ENCODE peak calls at places on chromosomes 11 and 22, in eight cellular contexts. Z is psoas muscle, G is thoracic aorta, L is OCI-LY7, M is cardiac muscle cell, W is GM12878, C is fibroblast of lung, U is spleen. I is an unnamed sample.

GRCh38 chr22:17842386-17842785 is 68.1 kb upstream of the BID start:
- DNase-seq in C (no peak), U (peak), M (peak), Z (no peak), G (no peak), L (no peak), W (no peak), I (peak)

GRCh38 chr11:107916671-107917241 is 11.5 kb upstream of the RAB39A start:
- DNase-seq in W (no peak), C (peak), L (peak), Z (no peak), U (no peak), M (peak), G (no peak), I (no peak)

GRCh38 chr22:35883028-35883620 is 145.5 kb downstream of the RBFOX2 start:
- DNase-seq in G (no peak), Z (no peak), C (peak), U (no peak), W (no peak), L (peak), M (peak), I (peak)

GRCh38 chr11:128552783-128553661 is 34.3 kb downstream of the ETS1 start:
- DNase-seq in U (peak), L (peak), C (peak), W (peak), G (no peak), M (peak), Z (no peak), I (no peak)

GRCh38 chr22:27754247-27754887 is 47.2 kb downstream of the MN1 start:
- DNase-seq in L (no peak), M (peak), Z (no peak), U (peak), G (no peak), W (no peak), C (no peak), I (no peak)

GRCh38 chr11:59532620-59533019 is 21.3 kb downstream of the OR4D9 start:
- DNase-seq in M (no peak), U (no peak), Z (no peak), W (no peak), L (no peak), G (no peak), C (no peak), I (no peak)

GRCh38 chr11:2976289-2977063 is 15.7 kb downstream of the NAP1L4 start:
- DNase-seq in C (no peak), M (no peak), Z (no peak), G (no peak), W (no peak), L (no peak), U (no peak), I (no peak)

GRCh38 chr11:111851636-111852035 is 19.7 kb downstream of the ALG9 start:
- DNase-seq in U (no peak), G (no peak), C (peak), M (peak), L (peak), Z (no peak), W (no peak), I (no peak)

GRCh38 chr11:1534682-1535081 is 37.4 kb downstream of the DUSP8 start:
- DNase-seq in U (no peak), L (no peak), G (no peak), Z (peak), M (no peak), W (no peak), C (no peak), I (no peak)

GRCh38 chr22:29994027-29994715 is 86.1 kb upstream of the HORMAD2 start:
- DNase-seq in L (no peak), G (no peak), W (no peak), U (no peak), M (peak), C (peak), Z (no peak), I (no peak)

GRCh38 chr22:42931421-42932196 is 74.5 kb upstream of the ARFGAP3 start:
- DNase-seq in G (no peak), U (peak), C (no peak), L (peak), Z (no peak), M (peak), W (peak), I (no peak)

GRCh38 chr11:69328231-69328630 is 34.3 kb downstream of the MYEOV start:
- DNase-seq in W (no peak), U (no peak), G (no peak), L (no peak), Z (no peak), M (no peak), C (no peak), I (no peak)

GRCh38 chr11:129817282-129818051 is 1.8 kb downstream of the TMEM45B start:
- DNase-seq in C (no peak), G (no peak), M (no peak), Z (no peak), W (no peak), L (no peak), U (no peak), I (no peak)

GRCh38 chr11:104830080-104830479 is 68.2 kb downstream of the CASP12 start:
- DNase-seq in Z (no peak), U (no peak), C (peak), W (no peak), M (peak), G (no peak), L (no peak), I (no peak)

GRCh38 chr11:61955416-61956135 is 5.4 kb downstream of the BEST1 start:
- DNase-seq in L (no peak), Z (peak), U (peak), G (no peak), C (no peak), W (no peak), M (peak), I (no peak)

GRCh38 chr22:50305658-50306566 is 1.5 kb downstream of the PLXNB2 start:
- DNase-seq in C (peak), G (peak), M (peak), W (peak), Z (peak), U (no peak), L (no peak), I (no peak)

GRCh38 chr11:128501008-128501407 is 86.3 kb downstream of the ETS1 start:
- DNase-seq in Z (no peak), L (no peak), M (no peak), U (no peak), W (no peak), C (no peak), G (no peak), I (no peak)

GRCh38 chr11:12150831-12151382 is 40.5 kb downstream of the MICAL2 start:
- DNase-seq in M (peak), C (peak), Z (no peak), W (no peak), U (peak), L (no peak), G (no peak), I (no peak)
- H3K4me3 ChIP-seq in M (no peak), C (no peak), Z (no peak), W (no peak), U (no peak), L (no peak), G (no peak), I (no peak)

DNA sequence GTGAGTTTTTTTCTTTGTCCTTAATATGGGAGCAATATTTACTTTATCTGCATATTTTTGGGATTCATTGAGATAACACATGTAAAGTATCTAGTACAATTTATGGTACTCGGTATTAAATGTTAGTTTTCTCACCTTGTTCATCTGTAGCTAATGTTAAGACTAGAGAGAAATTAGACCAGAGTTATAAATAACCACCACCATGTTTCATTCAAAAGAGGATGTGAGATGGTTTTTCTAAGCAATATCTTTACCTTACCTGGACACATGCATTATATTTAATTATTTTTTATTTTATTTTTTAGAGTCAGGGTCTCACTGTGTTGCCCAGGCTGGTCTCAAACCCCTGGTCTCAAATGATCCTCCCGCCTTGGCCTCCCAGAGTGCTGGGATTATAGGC is 18.4 kb downstream of the ARHGAP42 start:
- DNase-seq in W (no peak), C (no peak), Z (no peak), M (no peak), L (no peak), U (no peak), G (no peak), I (no peak)
- H3K4me3 ChIP-seq in W (no peak), C (no peak), Z (no peak), M (no peak), L (no peak), U (no peak), G (no peak), I (no peak)

DNA sequence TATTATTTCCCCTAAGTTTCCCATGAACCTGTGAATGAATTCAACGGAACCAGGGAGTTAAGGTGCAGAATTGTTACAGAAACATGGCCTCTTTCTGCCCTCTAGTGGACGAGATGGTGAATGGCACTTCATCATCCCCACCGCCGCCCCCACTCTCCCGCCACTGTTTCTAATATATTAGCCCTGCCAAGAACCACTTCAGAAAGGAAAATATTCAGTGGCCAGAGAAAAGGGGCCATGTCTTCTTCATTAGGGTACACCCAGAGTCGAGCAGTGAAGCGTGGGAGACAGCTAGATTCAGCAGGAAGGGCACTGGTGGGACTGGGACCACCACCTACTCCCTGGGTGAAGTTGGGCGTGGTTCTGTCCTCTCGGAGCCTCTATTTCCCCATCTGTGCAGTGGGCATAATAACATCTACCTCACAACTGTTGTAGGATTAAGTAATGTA is 46.4 kb upstream of the SYT13 start:
- DNase-seq in L (peak), G (no peak), C (peak), Z (no peak), U (no peak), W (no peak), M (peak), I (no peak)
- H3K4me3 ChIP-seq in L (no peak), G (peak), C (no peak), Z (peak), U (no peak), W (no peak), M (no peak), I (peak)

GRCh38 chr11:33797879-33798278 is 23.6 kb upstream of the FBXO3 start:
- DNase-seq in C (no peak), M (no peak), Z (no peak), U (no peak), L (no peak), G (no peak), W (no peak), I (no peak)

GRCh38 chr11:33802414-33802950 is 28.2 kb upstream of the FBXO3 start:
- DNase-seq in W (no peak), C (peak), Z (peak), U (no peak), G (no peak), L (peak), M (peak), I (no peak)

GRCh38 chr11:33804471-33804870 is 30.2 kb upstream of the FBXO3 start:
- DNase-seq in C (peak), Z (no peak), L (no peak), G (no peak), U (no peak), M (no peak), W (no peak), I (no peak)

DNA sequence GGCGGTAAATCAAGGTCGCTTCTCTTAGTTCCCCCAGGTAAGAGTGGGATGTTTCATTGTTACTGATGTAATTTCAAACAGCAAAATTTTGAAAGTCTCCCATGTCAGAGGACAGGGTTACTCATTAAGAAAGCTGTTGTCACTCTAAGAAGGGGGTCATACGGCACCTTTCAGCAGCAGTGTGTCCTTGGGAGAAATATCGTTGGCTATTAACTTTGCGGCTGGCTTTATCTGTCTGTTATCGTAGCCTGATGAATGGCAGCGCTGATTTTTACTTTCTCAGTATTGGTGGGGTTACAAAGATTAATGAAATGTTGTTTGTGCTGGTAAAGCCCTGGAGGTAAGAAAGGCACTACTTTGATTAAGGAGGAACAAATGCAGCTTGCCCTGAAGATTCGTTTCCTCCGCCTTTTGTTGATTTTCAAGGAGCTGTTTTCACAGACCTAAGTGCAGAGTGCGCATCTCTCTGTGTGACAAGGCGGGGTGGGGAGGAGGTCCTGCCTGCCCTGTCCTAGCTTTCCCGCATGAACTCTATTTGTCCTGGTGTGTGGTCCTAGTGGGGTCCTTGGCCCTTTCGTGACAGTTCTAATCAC is 27.6 kb upstream of the FBXO3 start:
- DNase-seq in U (no peak), W (peak), G (no peak), M (no peak), Z (no peak), C (no peak), L (no peak), I (no peak)
- H3K4me3 ChIP-seq in U (no peak), W (no peak), G (peak), M (peak), Z (peak), C (peak), L (no peak), I (no peak)

GRCh38 chr11:86158716-86159669 is 85.6 kb upstream of the EED start:
- DNase-seq in G (no peak), U (no peak), W (no peak), Z (no peak), C (no peak), L (no peak), M (no peak), I (no peak)

GRCh38 chr11:86153439-86153838 is 84.6 kb upstream of the PICALM start:
- DNase-seq in G (no peak), U (no peak), C (no peak), M (no peak), L (no peak), W (no peak), Z (no peak), I (no peak)

GRCh38 chr11:86157797-86158378 is 86.7 kb upstream of the EED start:
- DNase-seq in C (no peak), L (no peak), U (no peak), Z (no peak), W (no peak), G (no peak), M (no peak), I (no peak)

GRCh38 chr11:86155210-86155844 is 86.4 kb upstream of the PICALM start:
- DNase-seq in L (no peak), Z (no peak), M (no peak), G (no peak), W (no peak), C (no peak), U (no peak), I (no peak)

GRCh38 chr11:86156397-86156977 is 87.6 kb upstream of the PICALM start:
- DNase-seq in U (no peak), W (no peak), L (no peak), C (no peak), Z (no peak), G (no peak), M (no peak), I (no peak)
- H3K4me3 ChIP-seq in U (no peak), W (no peak), L (no peak), C (no peak), Z (no peak), G (no peak), M (no peak), I (no peak)

GRCh38 chr11:95450547-95451123 is 219.6 kb upstream of the SESN3 start:
- DNase-seq in Z (no peak), G (no peak), M (peak), L (no peak), C (peak), U (no peak), W (no peak), I (no peak)
- H3K4me3 ChIP-seq in Z (no peak), G (no peak), M (no peak), L (no peak), C (no peak), U (no peak), W (no peak), I (no peak)

GRCh38 chr11:10288881-10289764 is 4.9 kb downstream of the SBF2 start:
- DNase-seq in M (no peak), G (no peak), U (peak), W (no peak), Z (no peak), L (no peak), C (no peak), I (no peak)
- H3K4me3 ChIP-seq in M (no peak), G (no peak), U (no peak), W (no peak), Z (no peak), L (no peak), C (no peak), I (no peak)

DNA sequence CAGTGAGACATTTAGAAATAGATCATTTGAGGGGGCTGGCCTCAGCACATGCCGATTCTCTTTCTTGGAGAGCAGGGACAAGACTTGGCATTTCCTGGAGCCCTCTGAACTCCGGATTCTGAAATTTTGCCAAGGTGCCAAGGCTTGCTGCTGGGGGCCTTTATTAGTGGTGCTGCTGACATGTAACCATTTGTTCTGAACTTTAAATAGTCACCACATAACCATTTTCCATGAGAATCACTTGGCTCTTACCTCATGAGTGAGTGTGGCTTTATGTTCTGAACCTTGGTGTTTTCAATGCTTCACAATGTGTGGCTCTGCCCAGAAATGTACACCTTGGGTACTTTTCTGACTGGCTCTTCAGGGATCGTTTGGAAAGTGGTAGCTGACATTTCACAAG is 33.3 kb downstream of the SYT13 start:
- DNase-seq in W (no peak), L (no peak), U (no peak), G (no peak), M (no peak), Z (no peak), C (no peak), I (no peak)
- H3K4me3 ChIP-seq in W (no peak), L (no peak), U (no peak), G (no peak), M (no peak), Z (no peak), C (no peak), I (no peak)

DNA sequence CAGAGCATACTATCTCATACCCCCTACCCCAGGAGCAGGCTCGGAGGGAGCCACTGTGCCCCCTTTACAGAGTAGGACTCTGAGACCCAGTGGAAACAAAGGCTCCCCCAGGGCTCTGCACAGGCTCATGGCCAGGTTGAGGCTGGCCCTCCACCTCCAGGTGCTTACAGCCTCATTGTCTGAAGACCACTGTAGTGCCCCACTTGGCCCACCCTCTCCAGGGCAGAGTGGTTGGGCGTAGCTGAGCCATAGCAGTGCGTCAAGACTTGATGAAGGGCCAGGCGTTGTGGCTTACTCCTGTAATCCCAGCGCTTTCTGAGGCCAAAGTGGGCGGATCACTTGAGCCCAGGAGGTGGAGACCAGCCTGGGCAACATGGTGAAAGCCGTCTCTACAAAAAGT is 1.7 kb downstream of the ANKRD13D start:
- DNase-seq in G (no peak), W (no peak), M (peak), L (no peak), Z (peak), C (no peak), U (peak), I (no peak)
- H3K4me3 ChIP-seq in G (no peak), W (no peak), M (no peak), L (peak), Z (no peak), C (no peak), U (no peak), I (no peak)

GRCh38 chr11:109480251-109480650 is 58.3 kb downstream of the C11orf87 start:
- DNase-seq in M (no peak), C (no peak), L (no peak), W (no peak), U (no peak), G (no peak), Z (no peak), I (no peak)
- H3K4me3 ChIP-seq in M (no peak), C (no peak), L (no peak), W (no peak), U (no peak), G (no peak), Z (no peak), I (no peak)

I was measured in Jurkat, Clone E6-1.